ENCODE peak calls at places on chromosome 15, in four cellular contexts. L is colonic mucosa, N is K562, W is A549. Q is an unnamed sample.

GRCh38 chr15:77144028-77144427 is 73.1 kb upstream of the TSPAN3 start:
- DNase-seq in N (no peak), L (no peak), W (no peak), Q (peak)

GRCh38 chr15:70250208-70251201 is 152.8 kb upstream of the TLE3 start:
- DNase-seq in N (no peak), W (no peak), L (no peak), Q (no peak)

GRCh38 chr15:62046064-62046779 is 14.0 kb downstream of the VPS13C start:
- DNase-seq in N (no peak), W (no peak), L (no peak), Q (no peak)

GRCh38 chr15:84666373-84666772 is 8.4 kb upstream of the NMB start:
- DNase-seq in W (no peak), N (no peak), L (no peak), Q (peak)

GRCh38 chr15:79179108-79179561 is 88.6 kb upstream of the RASGRF1 start:
- DNase-seq in N (peak), L (no peak), W (peak), Q (no peak)

GRCh38 chr15:27399236-27399635 is 428.3 kb downstream of the GABRG3 start:
- DNase-seq in W (no peak), N (no peak), L (no peak), Q (no peak)

GRCh38 chr15:71921191-71921590 is 110.8 kb downstream of the NR2E3 start:
- DNase-seq in N (peak), W (no peak), L (no peak), Q (no peak)

GRCh38 chr15:51751687-51752683 is 588 bp downstream of the TMOD2 start:
- DNase-seq in L (peak), W (peak), N (peak), Q (no peak)

GRCh38 chr15:34610388-34610787 is 26.9 kb upstream of the GOLGA8B start:
- DNase-seq in W (peak), L (no peak), N (no peak), Q (peak)

GRCh38 chr15:62896969-62897486 is 145.5 kb upstream of the TPM1 start:
- DNase-seq in N (peak), W (peak), L (peak), Q (peak)

GRCh38 chr15:86762874-86763273 is 683.2 kb downstream of the AGBL1 start:
- DNase-seq in L (no peak), W (no peak), N (no peak), Q (no peak)

GRCh38 chr15:73240864-73241499 is 127.8 kb downstream of the HCN4 start:
- DNase-seq in W (peak), L (peak), N (peak), Q (peak)

GRCh38 chr15:50808728-50809127 is 43.2 kb upstream of the SPPL2A start:
- DNase-seq in N (no peak), L (no peak), W (no peak), Q (no peak)

GRCh38 chr15:60347480-60348069 is 50.2 kb downstream of the ANXA2 start:
- DNase-seq in L (no peak), W (no peak), N (no peak), Q (no peak)

GRCh38 chr15:78695849-78696248 is 54.8 kb upstream of the CHRNB4 start:
- DNase-seq in W (no peak), N (peak), L (no peak), Q (no peak)

GRCh38 chr15:77251662-77252061 is 168.2 kb downstream of the PEAK1 start:
- DNase-seq in L (no peak), N (peak), W (no peak), Q (peak)

GRCh38 chr15:82805994-82806406 is at the start of gene FSD2:
- DNase-seq in W (no peak), N (peak), L (no peak), Q (no peak)

GRCh38 chr15:83206971-83207621 is 527 bp downstream of the HDGFL3 start:
- DNase-seq in N (peak), W (peak), L (peak), Q (peak)

GRCh38 chr15:99981839-99982658 is 248.8 kb upstream of the LYSMD4 start:
- DNase-seq in N (no peak), L (no peak), W (no peak), Q (no peak)

GRCh38 chr15:99981223-99981647 is 248.0 kb upstream of the LYSMD4 start:
- DNase-seq in L (no peak), W (no peak), N (peak), Q (no peak)

GRCh38 chr15:99983894-99984293 is 250.7 kb upstream of the LYSMD4 start:
- DNase-seq in N (no peak), L (no peak), W (no peak), Q (no peak)

GRCh38 chr15:99983171-99983891 is 250.1 kb upstream of the LYSMD4 start:
- DNase-seq in N (no peak), W (no peak), L (no peak), Q (no peak)

DNA sequence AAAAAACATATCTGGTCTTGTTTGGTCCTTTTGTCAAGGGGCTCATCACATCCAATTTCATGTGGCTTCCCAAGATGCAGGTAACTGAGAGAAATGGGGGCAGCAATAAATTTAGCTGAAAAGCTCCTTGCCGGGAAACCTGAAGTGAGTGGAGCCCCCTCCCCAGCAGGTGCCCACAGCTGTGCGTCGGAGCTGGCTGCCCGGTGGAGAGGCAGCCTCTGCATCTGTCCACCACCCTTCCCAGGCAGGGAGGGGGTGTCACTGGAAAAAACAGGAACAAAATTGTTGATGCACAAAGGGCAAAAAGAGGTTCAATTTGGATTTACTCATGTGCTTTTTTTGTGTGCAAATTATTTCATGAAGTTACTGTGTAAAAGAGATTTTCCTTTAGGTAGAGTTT is 249.4 kb upstream of the LYSMD4 start:
- DNase-seq in W (no peak), N (no peak), L (no peak), Q (no peak)
- TF ChIP-seq CTCF in W (no peak), N (no peak), L (no peak), Q (no peak)

GRCh38 chr15:74373056-74373650 is 5.7 kb upstream of the CYP11A1 start:
- DNase-seq in L (no peak), W (no peak), N (no peak), Q (no peak)
- H3K4me3 ChIP-seq in L (no peak), W (no peak), N (no peak), Q (no peak)

GRCh38 chr15:80785811-80786354 is 6.7 kb downstream of the CEMIP start:
- DNase-seq in N (no peak), W (no peak), L (no peak), Q (peak)

GRCh38 chr15:80785335-80785734 is 6.2 kb downstream of the CEMIP start:
- DNase-seq in L (no peak), W (no peak), N (no peak), Q (peak)

GRCh38 chr15:80789296-80789695 is 10.1 kb downstream of the CEMIP start:
- DNase-seq in N (no peak), W (no peak), L (no peak), Q (no peak)

GRCh38 chr15:80788536-80788935 is 9.4 kb downstream of the CEMIP start:
- DNase-seq in L (no peak), N (no peak), W (no peak), Q (no peak)

DNA sequence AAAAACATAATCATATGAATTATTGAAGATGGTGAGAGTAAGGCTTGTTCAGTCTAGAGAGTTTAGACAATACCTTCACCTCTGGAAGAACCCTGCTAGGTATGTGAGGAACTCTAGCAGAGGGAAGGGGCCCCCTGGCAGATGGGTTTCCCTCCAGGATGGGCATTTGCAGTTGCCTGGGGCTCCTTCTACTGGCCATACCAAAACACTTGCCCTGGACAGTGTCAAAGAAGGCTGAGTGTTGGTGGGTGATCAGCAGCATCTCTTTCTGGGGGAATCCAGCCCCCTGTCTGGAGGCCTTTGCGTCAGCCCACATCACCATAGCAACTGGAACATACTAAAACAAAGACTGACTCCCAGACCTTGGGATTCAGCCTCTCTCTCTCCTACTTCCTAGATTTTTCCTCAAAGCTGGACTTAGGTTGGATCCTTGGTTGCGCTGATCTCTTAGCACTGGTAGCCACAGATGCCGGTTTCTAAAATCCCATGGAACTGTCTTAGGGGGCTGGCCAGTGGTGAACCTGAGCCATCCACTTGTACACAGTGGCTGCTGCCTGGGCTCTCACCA is 8.2 kb downstream of the CEMIP start:
- DNase-seq in L (no peak), W (no peak), N (no peak), Q (peak)
- TF ChIP-seq CTCF in L (no peak), W (no peak), N (no peak), Q (peak)

GRCh38 chr15:65550681-65551098 is 20.4 kb downstream of the HACD3 start:
- DNase-seq in L (no peak), W (no peak), N (peak), Q (peak)
- H3K4me3 ChIP-seq in L (no peak), W (no peak), N (no peak), Q (no peak)

GRCh38 chr15:68830141-68830540 is 9.4 kb upstream of the ANP32A start:
- DNase-seq in N (no peak), L (no peak), W (no peak), Q (no peak)

GRCh38 chr15:68833734-68834334 is 13.1 kb upstream of the ANP32A start:
- DNase-seq in L (no peak), W (no peak), N (no peak), Q (no peak)

GRCh38 chr15:68834356-68834755 is 13.7 kb upstream of the ANP32A start:
- DNase-seq in L (no peak), W (no peak), N (no peak), Q (no peak)

GRCh38 chr15:68823561-68823960 is 2.9 kb upstream of the ANP32A start:
- DNase-seq in L (no peak), N (no peak), W (no peak), Q (no peak)

GRCh38 chr15:68829068-68829467 is 8.4 kb upstream of the ANP32A start:
- DNase-seq in N (peak), W (peak), L (no peak), Q (peak)
- TF ChIP-seq CTCF in N (peak), W (peak), L (peak), Q (peak)

DNA sequence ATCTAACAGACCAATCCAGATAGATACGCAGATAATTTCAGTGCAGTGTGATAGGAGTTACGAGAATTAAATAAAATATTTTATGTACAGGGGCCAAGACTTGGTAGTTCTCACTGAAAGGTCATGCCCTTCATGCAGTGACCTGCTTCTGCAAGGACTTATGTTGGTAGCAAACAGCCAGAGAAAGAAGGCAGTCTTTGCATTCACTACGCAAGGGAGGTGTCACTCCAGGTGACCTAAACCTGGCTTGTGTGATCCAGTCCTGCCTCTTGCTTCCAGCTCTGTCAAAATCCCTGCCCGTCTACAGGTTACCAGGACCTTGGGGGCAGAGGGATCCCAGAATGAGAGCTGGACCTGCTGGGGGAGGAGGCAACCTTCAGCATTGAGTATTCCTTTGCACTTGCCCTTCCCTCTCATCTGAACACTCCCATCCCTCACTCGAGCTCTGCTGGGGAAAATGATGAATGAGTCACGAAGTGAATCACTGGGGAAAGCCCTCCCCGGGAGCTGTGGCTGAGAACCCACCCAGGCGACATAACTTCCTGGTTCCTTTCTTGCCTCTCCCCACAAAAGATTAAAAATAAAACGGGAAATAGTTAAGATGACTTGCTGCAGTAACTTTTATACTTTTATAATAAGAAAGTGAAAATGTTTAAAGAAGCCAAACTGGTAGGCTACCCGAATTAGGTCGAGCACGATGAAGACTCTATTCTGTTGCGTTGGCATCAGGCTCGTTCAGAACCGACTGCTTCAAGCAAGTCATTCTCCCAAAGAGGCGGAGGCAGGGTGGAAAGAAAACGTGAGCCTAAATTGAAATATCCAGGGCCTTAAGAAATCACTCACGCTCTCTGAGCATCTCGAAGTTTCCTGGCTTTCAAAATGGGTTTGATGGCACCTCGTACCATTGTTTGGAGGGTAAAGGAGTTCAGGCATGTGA is 216.1 kb downstream of the SLCO3A1 start:
- DNase-seq in N (peak), L (peak), W (peak), Q (peak)
- H3K4me3 ChIP-seq in N (no peak), L (no peak), W (peak), Q (peak)

GRCh38 chr15:41583795-41584194 is 24.8 kb downstream of the TYRO3 start:
- DNase-seq in L (no peak), N (no peak), W (no peak), Q (no peak)

GRCh38 chr15:41584636-41585139 is 25.7 kb downstream of the TYRO3 start:
- DNase-seq in N (no peak), W (no peak), L (no peak), Q (peak)

GRCh38 chr15:41581110-41581509 is 22.1 kb downstream of the TYRO3 start:
- DNase-seq in N (peak), W (peak), L (no peak), Q (no peak)

GRCh38 chr15:41585140-41586047 is 26.4 kb downstream of the TYRO3 start:
- DNase-seq in W (peak), L (peak), N (no peak), Q (peak)
- TF ChIP-seq CTCF in W (peak), L (peak), N (no peak), Q (peak)

DNA sequence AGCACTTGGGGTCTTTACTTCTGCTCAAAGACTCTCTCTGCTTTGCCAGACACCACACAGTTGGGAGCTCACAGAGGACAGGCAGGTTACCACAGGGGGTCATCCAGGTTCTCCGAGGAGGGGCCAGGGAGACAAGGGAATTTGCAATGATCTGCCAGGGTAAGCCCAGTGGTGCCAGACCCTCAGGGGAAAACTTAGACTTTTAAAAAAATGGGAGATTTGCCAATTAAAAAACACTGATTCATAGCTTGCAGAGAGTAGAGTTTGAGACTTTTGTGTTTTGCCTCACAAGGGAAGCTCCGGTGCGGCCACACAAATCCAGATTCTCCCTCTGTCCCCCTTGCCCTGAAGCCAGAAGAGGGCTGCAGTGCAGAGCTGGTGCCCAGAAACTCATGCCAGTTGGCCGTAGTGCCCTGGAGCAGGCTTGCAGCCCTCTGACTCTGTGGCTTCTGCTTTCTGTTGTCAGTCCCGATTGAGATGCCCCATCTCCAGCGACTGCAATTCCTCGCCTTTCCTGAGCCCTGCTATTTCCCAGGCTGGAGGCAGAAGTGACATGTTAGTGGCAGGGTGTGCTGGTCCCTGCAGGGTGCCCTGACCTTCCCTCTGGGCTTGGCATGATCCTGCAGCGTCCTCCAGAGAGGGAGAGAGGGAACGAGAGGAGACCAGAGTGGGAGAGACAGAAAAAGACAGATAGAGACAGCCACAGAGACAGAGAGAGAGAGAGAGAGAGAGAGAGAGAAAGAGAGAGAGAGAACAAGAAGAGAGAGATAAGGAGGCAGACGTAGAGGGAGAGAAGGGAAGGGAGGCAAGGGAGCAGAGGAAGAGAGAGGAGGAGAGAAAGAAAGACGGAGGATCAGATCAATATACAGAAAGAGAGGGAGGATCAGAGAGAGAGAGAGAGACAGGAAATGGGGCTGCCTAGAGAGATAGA is 46.0 kb downstream of the RHCG start:
- DNase-seq in L (no peak), N (no peak), W (no peak), Q (peak)
- H3K4me3 ChIP-seq in L (no peak), N (no peak), W (no peak), Q (no peak)

Q was measured in fibroblast of the aortic adventitia.